ENCODE peak calls at places on chromosomes 7 and 10, in eight cellular contexts. One of them, this sample, is unnamed.

GRCh38 chr7:76377186-76377918 is 18.6 kb upstream of the YWHAG start:
- DNase-seq in ovary: no peak
- DNase-seq in upper lobe of left lung: no peak
- DNase-seq in HepG2: peak; percentile 67
- DNase-seq in K562: no peak
- DNase-seq in A549: peak; percentile 70
- DNase-seq in transverse colon: no peak
- DNase-seq in GM12878: no peak
- DNase-seq in this sample: no peak

GRCh38 chr7:154927624-154928125 is 75.2 kb downstream of the PAXIP1 start:
- DNase-seq in transverse colon: peak; percentile 87
- DNase-seq in upper lobe of left lung: peak; percentile 89
- DNase-seq in HepG2: peak; percentile 83
- DNase-seq in GM12878: peak; percentile 39
- DNase-seq in A549: peak; percentile 91
- DNase-seq in K562: peak; percentile 82
- DNase-seq in ovary: peak; percentile 65
- DNase-seq in this sample: peak; percentile 81

GRCh38 chr7:130971297-130971696 is 237.3 kb upstream of the KLF14 start:
- DNase-seq in transverse colon: no peak
- DNase-seq in K562: no peak
- DNase-seq in GM12878: no peak
- DNase-seq in upper lobe of left lung: no peak
- DNase-seq in A549: no peak
- DNase-seq in HepG2: no peak
- DNase-seq in ovary: no peak
- DNase-seq in this sample: no peak

GRCh38 chr10:22340362-22341189 is 4.7 kb upstream of the SPAG6 start:
- DNase-seq in A549: peak; percentile 85
- DNase-seq in K562: peak; percentile 87
- DNase-seq in ovary: peak; percentile 82
- DNase-seq in HepG2: peak; percentile 41
- DNase-seq in upper lobe of left lung: peak; percentile 65
- DNase-seq in GM12878: peak; percentile 69
- DNase-seq in transverse colon: peak; percentile 65
- DNase-seq in this sample: peak; percentile 60

GRCh38 chr10:111129348-111129747 is 52.5 kb downstream of the ADRA2A start:
- DNase-seq in A549: no peak
- DNase-seq in transverse colon: no peak
- DNase-seq in upper lobe of left lung: no peak
- DNase-seq in GM12878: no peak
- DNase-seq in ovary: no peak
- DNase-seq in HepG2: no peak
- DNase-seq in K562: no peak
- DNase-seq in this sample: no peak

GRCh38 chr7:35289376-35289775 is 35.5 kb upstream of the TBX20 start:
- DNase-seq in ovary: no peak
- DNase-seq in A549: no peak
- DNase-seq in HepG2: no peak
- DNase-seq in upper lobe of left lung: no peak
- DNase-seq in GM12878: no peak
- DNase-seq in K562: no peak
- DNase-seq in transverse colon: no peak
- DNase-seq in this sample: no peak

GRCh38 chr7:31336202-31337035 is 4.1 kb downstream of the NEUROD6 start:
- DNase-seq in ovary: no peak
- DNase-seq in GM12878: no peak
- DNase-seq in upper lobe of left lung: no peak
- DNase-seq in K562: peak; percentile 28
- DNase-seq in A549: no peak
- DNase-seq in HepG2: no peak
- DNase-seq in transverse colon: no peak
- DNase-seq in this sample: no peak

GRCh38 chr10:44956717-44957706 is 2.6 kb upstream of the RASSF4 start:
- DNase-seq in ovary: no peak
- DNase-seq in A549: no peak
- DNase-seq in upper lobe of left lung: peak; percentile 6
- DNase-seq in K562: no peak
- DNase-seq in transverse colon: no peak
- DNase-seq in HepG2: no peak
- DNase-seq in GM12878: no peak
- DNase-seq in this sample: no peak

GRCh38 chr7:148916186-148916585 is 32.1 kb upstream of the EZH2 start:
- DNase-seq in HepG2: no peak
- DNase-seq in K562: no peak
- DNase-seq in ovary: no peak
- DNase-seq in upper lobe of left lung: no peak
- DNase-seq in transverse colon: no peak
- DNase-seq in A549: no peak
- DNase-seq in GM12878: no peak
- DNase-seq in this sample: no peak

GRCh38 chr7:159104188-159105030 is 40.3 kb downstream of the VIPR2 start:
- DNase-seq in A549: no peak
- DNase-seq in upper lobe of left lung: peak; percentile 19
- DNase-seq in HepG2: no peak
- DNase-seq in K562: no peak
- DNase-seq in transverse colon: peak; percentile 8
- DNase-seq in ovary: peak; percentile 17
- DNase-seq in GM12878: no peak
- DNase-seq in this sample: no peak

GRCh38 chr7:139525750-139526149 is 2.3 kb downstream of the CLEC2L start:
- DNase-seq in GM12878: no peak
- DNase-seq in transverse colon: no peak
- DNase-seq in upper lobe of left lung: no peak
- DNase-seq in ovary: no peak
- DNase-seq in K562: no peak
- DNase-seq in HepG2: no peak
- DNase-seq in A549: no peak
- DNase-seq in this sample: no peak

GRCh38 chr7:83652481-83652880 is 3.5 kb upstream of the SEMA3E start:
- DNase-seq in GM12878: no peak
- DNase-seq in K562: no peak
- DNase-seq in HepG2: no peak
- DNase-seq in transverse colon: no peak
- DNase-seq in A549: no peak
- DNase-seq in upper lobe of left lung: no peak
- DNase-seq in ovary: no peak
- DNase-seq in this sample: no peak
- TF ChIP-seq EP300 in GM12878: no peak
- TF ChIP-seq EP300 in K562: no peak
- TF ChIP-seq EP300 in HepG2: no peak
- TF ChIP-seq EP300 in transverse colon: no peak
- TF ChIP-seq EP300 in A549: no peak
- TF ChIP-seq EP300 in upper lobe of left lung: no peak
- TF ChIP-seq EP300 in ovary: no peak
- TF ChIP-seq EP300 in this sample: no peak

DNA sequence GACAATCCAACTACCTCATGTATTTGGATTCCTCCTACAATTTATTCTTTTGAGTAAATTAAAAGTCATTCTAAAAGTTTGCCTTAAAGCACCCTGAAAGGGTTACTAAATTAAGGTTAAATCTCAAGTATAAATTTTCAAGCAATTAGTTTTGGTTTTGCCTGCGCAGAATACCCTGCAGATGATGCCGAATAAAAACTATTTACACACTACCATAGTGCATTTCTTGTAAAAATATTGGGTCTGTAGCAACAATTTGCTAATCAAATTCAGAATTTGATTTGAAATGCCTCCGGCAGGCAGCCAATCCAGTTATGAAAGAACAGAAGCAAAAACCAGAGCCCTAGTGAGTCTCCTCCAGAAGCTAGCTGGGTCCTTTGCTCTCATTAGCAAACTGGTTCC is 122.2 kb downstream of the TWIST1 start:
- DNase-seq in K562: no peak
- DNase-seq in ovary: no peak
- DNase-seq in upper lobe of left lung: no peak
- DNase-seq in GM12878: no peak
- DNase-seq in A549: no peak
- DNase-seq in transverse colon: no peak
- DNase-seq in HepG2: no peak
- DNase-seq in this sample: no peak
- H3K4me3 ChIP-seq in K562: no peak overlapping the region
- H3K4me3 ChIP-seq in ovary: no peak overlapping the region
- H3K4me3 ChIP-seq in upper lobe of left lung: no peak overlapping the region
- H3K4me3 ChIP-seq in GM12878: no peak overlapping the region
- H3K4me3 ChIP-seq in A549: no peak overlapping the region
- H3K4me3 ChIP-seq in transverse colon: no peak overlapping the region
- H3K4me3 ChIP-seq in HepG2: no peak overlapping the region
- H3K4me3 ChIP-seq in this sample: no peak overlapping the region

GRCh38 chr7:100866721-100867039 is 507 bp upstream of the TRIP6 start:
- DNase-seq in GM12878: no peak
- DNase-seq in upper lobe of left lung: no peak
- DNase-seq in ovary: no peak
- DNase-seq in K562: no peak
- DNase-seq in transverse colon: no peak
- DNase-seq in A549: no peak
- DNase-seq in HepG2: no peak
- DNase-seq in this sample: no peak

GRCh38 chr7:100864263-100864845 is 2.8 kb upstream of the TRIP6 start:
- DNase-seq in GM12878: no peak
- DNase-seq in HepG2: no peak
- DNase-seq in A549: no peak
- DNase-seq in K562: no peak
- DNase-seq in upper lobe of left lung: no peak
- DNase-seq in transverse colon: no peak
- DNase-seq in ovary: no peak
- DNase-seq in this sample: no peak

GRCh38 chr7:100865372-100865911 is 1.7 kb upstream of the TRIP6 start:
- DNase-seq in GM12878: no peak
- DNase-seq in transverse colon: no peak
- DNase-seq in HepG2: no peak
- DNase-seq in A549: no peak
- DNase-seq in upper lobe of left lung: no peak
- DNase-seq in ovary: no peak
- DNase-seq in K562: no peak
- DNase-seq in this sample: no peak

GRCh38 chr7:100867040-100867795 is at the start of gene TRIP6:
- DNase-seq in ovary: peak; percentile 97
- DNase-seq in A549: peak; percentile 79
- DNase-seq in K562: peak; percentile 99
- DNase-seq in GM12878: no peak
- DNase-seq in HepG2: no peak
- DNase-seq in transverse colon: peak; percentile 87
- DNase-seq in upper lobe of left lung: peak; percentile 86
- DNase-seq in this sample: peak; percentile 95

GRCh38 chr7:100865971-100866720 is 1.0 kb upstream of the TRIP6 start:
- DNase-seq in HepG2: no peak
- DNase-seq in K562: no peak
- DNase-seq in upper lobe of left lung: peak; percentile 81
- DNase-seq in A549: no peak
- DNase-seq in GM12878: no peak
- DNase-seq in transverse colon: peak; percentile 86
- DNase-seq in ovary: peak; percentile 85
- DNase-seq in this sample: peak; percentile 69
- TF ChIP-seq EP300 in HepG2: no peak
- TF ChIP-seq EP300 in K562: no peak
- TF ChIP-seq EP300 in upper lobe of left lung: no peak
- TF ChIP-seq EP300 in A549: no peak
- TF ChIP-seq EP300 in GM12878: no peak
- TF ChIP-seq EP300 in transverse colon: no peak
- TF ChIP-seq EP300 in ovary: no peak
- TF ChIP-seq EP300 in this sample: no peak

GRCh38 chr7:39609084-39609461 is 14.3 kb upstream of the RALA start:
- DNase-seq in HepG2: no peak
- DNase-seq in upper lobe of left lung: no peak
- DNase-seq in K562: no peak
- DNase-seq in transverse colon: no peak
- DNase-seq in A549: no peak
- DNase-seq in ovary: no peak
- DNase-seq in GM12878: no peak
- DNase-seq in this sample: no peak
- H3K4me3 ChIP-seq in HepG2: no peak overlapping the region
- H3K4me3 ChIP-seq in upper lobe of left lung: no peak overlapping the region
- H3K4me3 ChIP-seq in K562: no peak overlapping the region
- H3K4me3 ChIP-seq in transverse colon: no peak overlapping the region
- H3K4me3 ChIP-seq in A549: no peak overlapping the region
- H3K4me3 ChIP-seq in ovary: no peak overlapping the region
- H3K4me3 ChIP-seq in GM12878: no peak overlapping the region
- H3K4me3 ChIP-seq in this sample: peak overlapping the region; percentile 33